ENCODE peak calls at places on chromosomes 1 and 21, in seven cellular contexts. T is uterus, I is keratinocyte, C is MM.1S, W is thoracic aorta, M is heart right ventricle, A is K562. D is an unnamed sample.

GRCh38 chr1:214833357-214833756 is 230.4 kb downstream of the CENPF start:
- DNase-seq in C (no peak), I (no peak), A (no peak), M (no peak), W (no peak), T (no peak), D (no peak)

GRCh38 chr1:222250376-222250775 is 297.5 kb downstream of the HHIPL2 start:
- DNase-seq in I (no peak), C (no peak), M (no peak), W (no peak), T (no peak), A (no peak), D (no peak)

GRCh38 chr1:29972664-29973063 is 736.3 kb downstream of the PTPRU start:
- DNase-seq in C (no peak), I (no peak), A (no peak), T (no peak), W (no peak), M (no peak), D (no peak)

GRCh38 chr1:117268926-117269378 is 58.2 kb upstream of the VTCN1 start:
- DNase-seq in W (no peak), I (no peak), M (no peak), C (no peak), A (no peak), T (no peak), D (peak; percentile 53)

GRCh38 chr1:67307251-67308060 is at the start of gene IL12RB2:
- DNase-seq in W (no peak), C (no peak), A (no peak), T (no peak), I (no peak), M (no peak), D (peak; percentile 48)

GRCh38 chr1:149978547-149979023 is 31.9 kb downstream of the OTUD7B start:
- DNase-seq in W (no peak), C (no peak), A (peak; percentile 13), I (no peak), T (no peak), M (no peak), D (no peak)

GRCh38 chr1:93816970-93817738 is 61.9 kb downstream of the DNTTIP2 start:
- DNase-seq in W (no peak), M (peak; percentile 44), T (peak; percentile 30), A (peak; percentile 40), C (no peak), I (no peak), D (peak; percentile 96)

GRCh38 chr21:45454081-45454923 is 49.3 kb downstream of the COL18A1 start:
- DNase-seq in C (no peak), W (no peak), M (no peak), I (no peak), A (no peak), T (no peak), D (no peak)

GRCh38 chr1:235060607-235061470 is 67.8 kb downstream of the TOMM20 start:
- DNase-seq in I (no peak), A (no peak), T (no peak), M (no peak), C (peak; percentile 34), W (no peak), D (no peak)

DNA sequence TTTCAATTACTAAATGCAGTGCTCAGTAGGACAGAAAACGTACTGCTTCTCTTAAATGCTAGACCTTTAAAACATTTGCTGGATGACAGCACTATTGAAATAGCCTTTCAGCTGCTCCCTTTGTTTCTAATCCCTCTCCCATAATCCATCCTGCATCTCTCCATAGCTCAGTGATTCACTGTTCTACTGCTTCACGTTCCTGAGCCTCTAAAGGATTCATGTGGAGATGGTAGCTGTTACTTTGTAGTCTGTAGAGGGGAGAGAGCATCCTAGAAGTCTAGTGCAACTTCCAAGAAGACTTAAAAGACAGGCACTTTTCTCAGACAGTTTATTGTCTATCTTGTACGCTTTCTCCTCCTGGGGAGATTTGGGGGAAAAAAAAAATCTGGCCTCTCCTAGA is 51.4 kb downstream of the LRRC8B start:
- DNase-seq in I (no peak), T (no peak), W (no peak), M (no peak), A (no peak), C (no peak), D (no peak)
- H3K36me3 ChIP-seq in I (no peaks in the 10 kb centered on the region), T (no peaks in the 10 kb centered on the region), W (no peaks in the 10 kb centered on the region), M (no peaks in the 10 kb centered on the region), A (peaks cover 75% of the 10 kb centered on the region), C (no peaks in the 10 kb centered on the region), D (no peaks in the 10 kb centered on the region)

GRCh38 chr1:81894867-81895266 is 94.1 kb downstream of the ADGRL2 start:
- DNase-seq in W (no peak), M (no peak), T (no peak), A (no peak), C (peak; percentile 87), I (no peak), D (no peak)
- H3K4me1 ChIP-seq in W (peaks cover 38% of the 10 kb centered on the region), M (peaks cover 10% of the 10 kb centered on the region), T (no peaks in the 10 kb centered on the region), A (no peaks in the 10 kb centered on the region), C (no peaks in the 10 kb centered on the region), I (no peaks in the 10 kb centered on the region), D (peaks cover 8% of the 10 kb centered on the region)

GRCh38 chr1:11676386-11677103 is 4.4 kb downstream of the MAD2L2 start:
- DNase-seq in T (no peak), C (no peak), I (no peak), M (no peak), W (no peak), A (no peak), D (no peak)
- TF ChIP-seq CTCF in T (no peak), C (no peak), I (no peak), M (no peak), W (no peak), A (peak; percentile 22), D (no peak)

DNA sequence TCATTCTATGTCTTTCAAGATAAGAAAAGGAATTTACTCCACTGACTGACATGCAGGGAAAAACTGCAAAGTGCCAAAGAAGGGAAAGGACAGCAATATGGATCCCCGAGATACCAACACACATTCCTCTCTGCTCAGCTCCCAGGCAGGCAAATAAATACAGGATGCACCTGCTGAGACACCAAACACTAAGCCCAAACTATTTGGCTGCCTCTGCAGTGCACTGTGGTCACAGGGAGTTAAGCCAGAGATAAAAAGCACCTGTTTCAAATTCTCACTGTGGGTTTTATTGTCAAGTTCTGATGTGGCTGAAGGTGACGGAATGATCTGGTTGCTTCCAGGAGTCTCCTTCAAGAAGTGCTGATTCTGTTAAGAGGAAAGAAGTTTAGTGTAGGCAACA is 17.7 kb downstream of the TEX38 start:
- DNase-seq in A (no peak), M (no peak), C (peak; percentile 86), I (no peak), W (no peak), T (no peak), D (no peak)
- H3K36me3 ChIP-seq in A (peaks cover 90% of the 10 kb centered on the region), M (no peaks in the 10 kb centered on the region), C (peaks cover 12% of the 10 kb centered on the region), I (peaks cover 25% of the 10 kb centered on the region), W (peaks cover 43% of the 10 kb centered on the region), T (no peaks in the 10 kb centered on the region), D (peaks cover 67% of the 10 kb centered on the region)

GRCh38 chr1:36492491-36492890 is 9.8 kb upstream of the CSF3R start:
- DNase-seq in T (no peak), W (no peak), A (peak; percentile 91), M (no peak), C (no peak), I (no peak), D (no peak)
- H3K4me1 ChIP-seq in T (no peaks in the 10 kb centered on the region), W (no peaks in the 10 kb centered on the region), A (peaks cover 22% of the 10 kb centered on the region), M (peaks cover 4% of the 10 kb centered on the region), C (no peaks in the 10 kb centered on the region), I (no peaks in the 10 kb centered on the region), D (no peaks in the 10 kb centered on the region)

GRCh38 chr1:52360595-52360968 is 5.4 kb downstream of the CC2D1B start:
- DNase-seq in A (no peak), I (no peak), M (no peak), C (no peak), T (no peak), W (no peak), D (no peak)
- TF ChIP-seq CTCF in A (no peak), I (no peak), M (no peak), C (no peak), T (no peak), W (no peak), D (no peak)

GRCh38 chr1:36303244-36303643 is 2.9 kb upstream of the SH3D21 start:
- DNase-seq in A (no peak), M (no peak), I (no peak), T (no peak), W (no peak), C (no peak), D (no peak)

GRCh38 chr1:36304970-36305914 is 926 bp upstream of the SH3D21 start:
- DNase-seq in I (no peak), A (no peak), M (no peak), C (no peak), W (no peak), T (no peak), D (no peak)

GRCh38 chr1:36303650-36304360 is 2.4 kb upstream of the SH3D21 start:
- DNase-seq in A (no peak), M (no peak), T (no peak), I (no peak), C (no peak), W (no peak), D (no peak)

GRCh38 chr1:36305915-36306209 is 306 bp upstream of the SH3D21 start:
- DNase-seq in M (no peak), W (no peak), C (no peak), T (no peak), A (no peak), I (no peak), D (no peak)

DNA sequence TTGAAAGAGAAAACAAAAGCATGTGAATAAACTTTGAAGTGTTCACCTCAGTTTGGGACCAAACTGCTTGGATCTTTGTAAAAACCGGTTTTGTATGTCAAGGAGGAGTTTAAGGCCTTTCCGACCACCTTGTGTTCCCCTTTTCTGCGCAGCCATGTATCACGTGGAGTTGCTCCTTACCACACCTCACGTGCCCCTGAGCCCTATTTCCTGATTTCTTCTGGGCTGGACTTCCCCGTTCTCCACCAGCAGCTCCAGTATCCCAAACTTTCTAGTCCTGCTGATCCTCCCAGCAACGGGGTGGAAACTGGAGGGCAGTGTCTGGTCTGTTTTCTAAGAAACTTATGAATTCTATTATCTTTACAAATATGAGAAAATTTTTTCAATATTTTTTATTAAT is 1.6 kb upstream of the SH3D21 start:
- DNase-seq in A (no peak), C (no peak), M (no peak), W (no peak), I (no peak), T (no peak), D (no peak)
- H3K36me3 ChIP-seq in A (peaks cover 56% of the 10 kb centered on the region), C (peaks cover 17% of the 10 kb centered on the region), M (no peaks in the 10 kb centered on the region), W (peaks cover 34% of the 10 kb centered on the region), I (peaks cover 21% of the 10 kb centered on the region), T (no peaks in the 10 kb centered on the region), D (peaks cover 35% of the 10 kb centered on the region)

GRCh38 chr21:29302340-29302991 is 3.7 kb downstream of the BACH1 start:
- DNase-seq in T (no peak), W (no peak), I (no peak), M (no peak), C (no peak), A (no peak), D (no peak)
- H3K4me1 ChIP-seq in T (peaks cover 8% of the 10 kb centered on the region), W (peaks cover 62% of the 10 kb centered on the region), I (peaks cover 51% of the 10 kb centered on the region), M (peaks cover 87% of the 10 kb centered on the region), C (peaks cover 28% of the 10 kb centered on the region), A (peaks cover 21% of the 10 kb centered on the region), D (peaks cover 44% of the 10 kb centered on the region)

D was measured in cardiac muscle cell.